ENCODE peak calls at places on chromosomes 2 and 18, in seven cellular contexts. O, B, E, A, K, H and N are unnamed samples.
A peak's percentile ranks its signal among the peaks of the same experiment; 100 is the strongest.

GRCh38 chr2:196479350-196479749 is 160.2 kb upstream of the CCDC150 start:
- DNase-seq in E (no peak), K (no peak), B (peak; percentile 93), A (no peak), O (no peak), H (peak; percentile 81), N (peak; percentile 88)

GRCh38 chr2:218392459-218392858 is 7.2 kb upstream of the CTDSP1 start:
- DNase-seq in A (no peak), B (no peak), E (no peak), K (no peak), O (no peak), H (no peak), N (no peak)

GRCh38 chr2:55842009-55842408 is 81.6 kb downstream of the EFEMP1 start:
- DNase-seq in O (no peak), A (no peak), H (peak; percentile 16), E (no peak), B (peak; percentile 60), K (no peak), N (no peak)

GRCh38 chr18:49863769-49864615 is 50.7 kb upstream of the ACAA2 start:
- DNase-seq in K (no peak), H (no peak), A (no peak), E (peak; percentile 28), O (no peak), B (no peak), N (no peak)

GRCh38 chr2:45315881-45316280 is 295.2 kb downstream of the SRBD1 start:
- DNase-seq in A (no peak), H (peak; percentile 49), E (no peak), B (peak; percentile 68), K (no peak), O (no peak), N (peak; percentile 73)

GRCh38 chr2:222919841-222920609 is 59.2 kb downstream of the ACSL3 start:
- DNase-seq in E (no peak), A (no peak), B (peak; percentile 89), K (no peak), H (peak; percentile 93), O (no peak), N (peak; percentile 76)

GRCh38 chr2:120175000-120175581 is 48.1 kb downstream of the TMEM185B start:
- DNase-seq in B (peak; percentile 65), A (no peak), K (no peak), H (peak; percentile 56), E (no peak), O (no peak), N (peak; percentile 90)

GRCh38 chr2:25339791-25340339 is 1.9 kb downstream of the DNMT3A start:
- DNase-seq in E (no peak), H (no peak), O (no peak), B (no peak), A (peak; percentile 71), K (peak; percentile 21), N (peak; percentile 17)

GRCh38 chr2:232339121-232340081 is 39.1 kb upstream of the ALPP start:
- DNase-seq in H (no peak), B (no peak), A (peak; percentile 44), K (no peak), O (no peak), E (no peak), N (no peak)

GRCh38 chr2:205030695-205031094 is 485.4 kb downstream of the PARD3B start:
- DNase-seq in A (no peak), E (no peak), H (no peak), O (no peak), K (no peak), B (no peak), N (no peak)

GRCh38 chr2:106944220-106944619 is 58.3 kb upstream of the ST6GAL2 start:
- DNase-seq in O (no peak), A (no peak), E (no peak), B (peak; percentile 74), H (no peak), K (no peak), N (peak; percentile 76)

GRCh38 chr2:42117923-42118758 is 51.0 kb upstream of the EML4 start:
- DNase-seq in O (no peak), A (no peak), B (peak; percentile 88), H (peak; percentile 97), E (no peak), K (no peak), N (peak; percentile 67)

GRCh38 chr2:202109737-202110184 is 36.7 kb downstream of the KIAA2012 start:
- DNase-seq in B (peak; percentile 76), H (peak; percentile 42), K (no peak), E (no peak), O (no peak), A (peak; percentile 83), N (peak; percentile 33)

GRCh38 chr2:188395903-188396699 is 104.4 kb downstream of the GULP1 start:
- DNase-seq in B (no peak), A (no peak), E (no peak), H (peak; percentile 40), O (no peak), K (no peak), N (no peak)

GRCh38 chr2:38806001-38806400 is 28.0 kb downstream of the GEMIN6 start:
- DNase-seq in H (no peak), E (no peak), B (no peak), K (no peak), A (no peak), O (no peak), N (peak; percentile 4)

GRCh38 chr2:42101641-42102605 is 54.1 kb downstream of the PKDCC start:
- DNase-seq in H (peak; percentile 91), B (peak; percentile 91), K (peak; percentile 93), O (peak; percentile 73), E (no peak), A (peak; percentile 78), N (peak; percentile 80)

GRCh38 chr2:65710779-65711295 is 278.4 kb upstream of the SPRED2 start:
- DNase-seq in A (no peak), O (no peak), H (peak; percentile 62), K (no peak), B (peak; percentile 3), E (no peak), N (no peak)

GRCh38 chr2:20567159-20567925 is 83.6 kb downstream of the HS1BP3 start:
- DNase-seq in K (no peak), E (no peak), B (no peak), A (no peak), O (no peak), H (no peak), N (no peak)